ENCODE peak calls at places on chromosomes 3 and 15, in seven cellular contexts. X is IMR-90, T is GM12878, N is K562, D is H1, E is SK-N-SH, U is HepG2. O is an unnamed sample.

GRCh38 chr15:31013863-31014607 is 22.6 kb upstream of the MTMR10 start:
- DNase-seq in U (peak; percentile 52), T (peak; percentile 65), D (no peak), X (no peak), N (no peak), E (no peak), O (no peak)

GRCh38 chr3:97138914-97139541 is 324.6 kb downstream of the EPHA6 start:
- DNase-seq in T (no peak), N (no peak), E (no peak), X (no peak), D (peak; percentile 7), U (peak; percentile 23), O (no peak)

GRCh38 chr15:64693134-64693533 is 82.3 kb downstream of the RBPMS2 start:
- DNase-seq in X (peak; percentile 95), U (peak; percentile 78), D (no peak), T (no peak), N (no peak), E (no peak), O (peak; percentile 57)

GRCh38 chr3:123290962-123291361 is 89.2 kb downstream of the SEC22A start:
- DNase-seq in E (no peak), T (no peak), D (no peak), U (no peak), X (no peak), N (no peak), O (no peak)

GRCh38 chr3:143348486-143349327 is 229.1 kb downstream of the CHST2 start:
- DNase-seq in X (no peak), T (no peak), E (no peak), N (peak; percentile 29), D (no peak), U (no peak), O (no peak)

GRCh38 chr3:36866358-36866757 is 78.5 kb downstream of the TRANK1 start:
- DNase-seq in U (no peak), N (no peak), T (no peak), D (no peak), E (no peak), X (no peak), O (no peak)

GRCh38 chr3:54120657-54121403 is 1.5 kb upstream of the CACNA2D3 start:
- DNase-seq in N (no peak), E (peak; percentile 49), U (no peak), T (no peak), D (no peak), X (no peak), O (peak; percentile 3)

GRCh38 chr3:186414735-186415419 is 52.8 kb upstream of the DGKG start:
- DNase-seq in U (no peak), E (no peak), N (no peak), D (no peak), T (no peak), X (peak; percentile 77), O (no peak)

GRCh38 chr3:98705212-98705611 is 57.9 kb upstream of the ST3GAL6 start:
- DNase-seq in U (no peak), X (peak; percentile 74), T (no peak), N (no peak), E (no peak), D (no peak), O (no peak)

GRCh38 chr3:178518660-178519396 is 17.4 kb upstream of the KCNMB2 start:
- DNase-seq in X (no peak), T (peak; percentile 95), D (no peak), E (no peak), U (no peak), N (no peak), O (no peak)

GRCh38 chr3:196533260-196533681 is 18.1 kb upstream of the SMCO1 start:
- DNase-seq in D (peak; percentile 66), T (no peak), X (no peak), N (no peak), U (no peak), E (no peak), O (no peak)

GRCh38 chr3:186519021-186519658 is 25.0 kb downstream of the CRYGS start:
- DNase-seq in T (peak; percentile 81), E (no peak), D (no peak), U (no peak), N (no peak), X (no peak), O (no peak)

GRCh38 chr15:96442076-96442475 is 111.6 kb downstream of the NR2F2 start:
- DNase-seq in D (no peak), U (no peak), E (no peak), T (no peak), X (no peak), N (no peak), O (no peak)

GRCh38 chr15:74725845-74726773 is 781 bp upstream of the CYP1A1 start:
- DNase-seq in U (peak; percentile 46), N (peak; percentile 53), X (no peak), D (no peak), E (peak; percentile 79), T (no peak), O (peak; percentile 35)

GRCh38 chr3:14413381-14414071 is 11.1 kb downstream of the SLC6A6 start:
- DNase-seq in X (peak; percentile 79), N (no peak), T (no peak), U (no peak), E (no peak), D (peak; percentile 61), O (no peak)

GRCh38 chr15:48641416-48641815 is 4.1 kb downstream of the FBN1 start:
- DNase-seq in T (peak; percentile 23), X (peak; percentile 47), E (peak; percentile 42), N (no peak), U (no peak), D (no peak), O (peak; percentile 9)

GRCh38 chr3:197494366-197495058 is 61.3 kb downstream of the BDH1 start:
- DNase-seq in E (no peak), D (no peak), X (no peak), U (peak; percentile 71), T (no peak), N (no peak), O (no peak)

GRCh38 chr3:126926684-126927404 is 56.1 kb upstream of the PLXNA1 start:
- DNase-seq in E (no peak), X (peak; percentile 89), U (no peak), T (no peak), N (peak; percentile 49), D (no peak), O (peak; percentile 33)
- TF ChIP-seq CTCF in E (peak; percentile 51), X (peak; percentile 54), U (no peak), T (no peak), N (no peak), D (no peak), O (no peak)

DNA sequence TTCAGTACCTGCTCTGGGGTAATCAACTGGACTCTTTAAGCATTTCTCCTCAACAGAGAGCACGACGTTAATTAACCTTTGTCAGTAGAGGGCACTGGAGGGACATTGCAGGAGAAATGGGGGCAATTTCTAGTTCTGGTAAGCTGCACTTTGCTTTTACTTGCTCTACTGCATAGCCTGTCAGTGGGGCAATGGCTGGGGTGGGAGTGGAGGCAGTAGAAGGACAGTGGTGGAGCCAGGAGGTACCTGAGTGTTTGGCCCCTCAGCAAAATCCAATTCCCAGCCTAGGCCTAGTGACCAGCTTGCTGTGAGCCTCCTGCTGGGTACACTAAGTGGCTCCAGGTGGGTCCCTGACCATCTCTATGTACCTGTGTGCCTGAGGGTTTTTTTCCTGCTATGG is 18.3 kb upstream of the MED12L start:
- DNase-seq in D (no peak), E (no peak), X (no peak), T (no peak), U (peak; percentile 42), N (no peak), O (peak; percentile 37)
- TF ChIP-seq RFX5 in D (no peak), E (no peak), X (no peak), T (no peak), U (no peak), N (no peak), O (no peak)

GRCh38 chr3:5251196-5251583 is 63.7 kb downstream of the EDEM1 start:
- DNase-seq in X (no peak), E (no peak), D (no peak), U (no peak), T (no peak), N (no peak), O (no peak)

GRCh38 chr3:5252111-5252510 is 64.6 kb downstream of the EDEM1 start:
- DNase-seq in E (no peak), T (no peak), X (no peak), D (no peak), U (no peak), N (no peak), O (no peak)

GRCh38 chr3:5245927-5246326 is 58.4 kb downstream of the EDEM1 start:
- DNase-seq in N (no peak), E (no peak), U (no peak), D (no peak), X (no peak), T (no peak), O (no peak)

GRCh38 chr3:5254281-5255048 is 67.0 kb downstream of the EDEM1 start:
- DNase-seq in U (no peak), E (no peak), N (no peak), T (no peak), X (no peak), D (no peak), O (no peak)

DNA sequence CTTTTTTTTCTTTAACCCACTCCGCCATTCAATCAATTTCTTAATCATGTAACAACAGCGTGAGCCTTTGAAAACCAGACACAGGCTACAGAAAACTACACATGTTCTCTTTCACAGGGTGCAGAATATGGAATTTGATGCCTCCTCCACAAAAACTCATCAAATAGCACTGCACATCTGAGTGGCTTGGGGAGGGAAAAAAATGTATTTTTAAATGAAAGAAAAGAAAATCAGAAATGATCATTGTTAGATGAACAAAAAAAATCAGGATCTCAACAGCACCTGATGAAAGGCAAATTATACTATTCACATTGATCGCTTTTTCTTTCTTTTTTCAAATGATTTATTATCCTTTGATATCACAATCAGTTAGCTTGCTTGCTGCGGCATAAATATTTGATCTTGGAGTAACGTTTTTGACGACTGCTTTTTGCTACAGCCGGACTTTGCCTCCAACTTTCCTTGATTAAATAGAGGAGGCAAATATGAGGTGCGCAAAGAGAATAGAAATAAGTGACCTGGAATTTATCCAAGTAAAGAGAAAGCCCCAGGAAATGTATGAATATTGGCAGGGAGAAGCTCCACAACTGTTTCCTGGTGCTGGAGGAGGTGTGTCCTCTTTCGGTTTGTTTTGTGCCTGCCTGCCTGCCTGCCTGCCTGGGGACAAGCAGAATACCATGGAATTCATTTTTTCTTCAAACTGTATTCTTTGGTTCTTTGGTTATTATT is 63.1 kb downstream of the EDEM1 start:
- DNase-seq in U (peak; percentile 62), E (peak; percentile 37), T (no peak), N (no peak), X (no peak), D (no peak), O (no peak)
- H3K4me3 ChIP-seq in U (peak overlapping the region; percentile 42), E (peak overlapping the region; percentile 35), T (no peak overlapping the region), N (no peak overlapping the region), X (peak overlapping the region; percentile 51), D (no peak overlapping the region), O (peak overlapping the region; percentile 29)

GRCh38 chr3:59812188-59812587 is 762.4 kb upstream of the CFAP20DC start:
- DNase-seq in U (no peak), X (no peak), E (no peak), D (no peak), N (no peak), T (no peak), O (no peak)

GRCh38 chr3:59808431-59808830 is 758.6 kb upstream of the CFAP20DC start:
- DNase-seq in E (no peak), D (no peak), T (no peak), U (no peak), N (no peak), X (no peak), O (no peak)

GRCh38 chr3:59809016-59809415 is 759.2 kb upstream of the CFAP20DC start:
- DNase-seq in D (no peak), U (no peak), T (no peak), E (no peak), X (peak; percentile 70), N (no peak), O (peak; percentile 5)

GRCh38 chr3:59812778-59813558 is 763.1 kb upstream of the CFAP20DC start:
- DNase-seq in X (peak; percentile 53), N (no peak), D (no peak), U (no peak), E (no peak), T (no peak), O (no peak)

GRCh38 chr3:59809750-59810444 is 760.1 kb upstream of the CFAP20DC start:
- DNase-seq in E (peak; percentile 58), X (peak; percentile 57), U (no peak), T (no peak), D (no peak), N (no peak), O (peak; percentile 18)
- TF ChIP-seq CTCF in E (peak; percentile 51), X (peak; percentile 47), U (no peak), T (peak; percentile 34), D (peak; percentile 8), N (no peak), O (peak; percentile 39)

O was measured in A549.